ENCODE peak calls at places on chromosome X, in five cellular contexts. L is astrocyte of the spinal cord, Y is bronchial epithelial cell, V is fibroblast of pulmonary artery, Z is neural progenitor cell. U is an unnamed sample.

GRCh38 chrX:63855896-63856295 is 70.9 kb upstream of the ARHGEF9 start:
- DNase-seq in Y (peak), Z (no peak), V (no peak), L (peak), U (no peak)

GRCh38 chrX:153934473-153935325 is at the start of gene NAA10:
- DNase-seq in L (peak), V (peak), Y (peak), Z (peak), U (peak)

GRCh38 chrX:46912098-46912672 is at the start of gene JADE3:
- DNase-seq in Z (peak), V (peak), L (peak), Y (peak), U (peak)

GRCh38 chrX:118901991-118902390 is 72.4 kb upstream of the LONRF3 start:
- DNase-seq in Y (no peak), V (no peak), Z (no peak), L (no peak), U (no peak)

GRCh38 chrX:135194684-135195083 is 23.5 kb upstream of the CT55 start:
- DNase-seq in Y (no peak), Z (no peak), V (no peak), L (no peak), U (no peak)

GRCh38 chrX:63919081-63919480 is 134.1 kb upstream of the ARHGEF9 start:
- DNase-seq in L (no peak), Z (no peak), Y (peak), V (no peak), U (no peak)

GRCh38 chrX:29707088-29707487 is 508.3 kb upstream of the MAGEB2 start:
- DNase-seq in Z (no peak), V (no peak), Y (no peak), L (no peak), U (no peak)

GRCh38 chrX:120732879-120733278 is 103.0 kb upstream of the C1GALT1C1 start:
- DNase-seq in Y (no peak), V (no peak), Z (no peak), L (no peak), U (no peak)

GRCh38 chrX:83008415-83008814 is 499.7 kb upstream of the POU3F4 start:
- DNase-seq in Y (no peak), L (no peak), Z (no peak), V (peak), U (peak)

GRCh38 chrX:51608766-51609165 is 9.9 kb downstream of the CENPVL3 start:
- DNase-seq in Z (no peak), V (no peak), L (no peak), Y (no peak), U (no peak)

GRCh38 chrX:31154941-31155340 is 83.1 kb upstream of the FTHL17 start:
- DNase-seq in V (no peak), Y (no peak), Z (no peak), L (no peak), U (no peak)

GRCh38 chrX:31547816-31548215 is 476.0 kb upstream of the FTHL17 start:
- DNase-seq in Z (no peak), Y (no peak), L (no peak), V (no peak), U (no peak)

GRCh38 chrX:50827996-50828395 is 14.0 kb upstream of the SHROOM4 start:
- DNase-seq in Z (no peak), L (peak), Y (peak), V (no peak), U (no peak)

GRCh38 chrX:45889471-45889870 is 655.8 kb downstream of the ZNF674 start:
- DNase-seq in Y (peak), Z (no peak), V (peak), L (peak), U (peak)

GRCh38 chrX:47146121-47146935 is 1.3 kb downstream of the RBM10 start:
- DNase-seq in L (no peak), Z (no peak), Y (peak), V (no peak), U (peak)

GRCh38 chrX:71160475-71160874 is 15.8 kb downstream of the NLGN3 start:
- DNase-seq in Z (no peak), L (no peak), Y (peak), V (peak), U (peak)

GRCh38 chrX:122552291-122552800 is 631.7 kb upstream of the GRIA3 start:
- DNase-seq in V (no peak), L (no peak), Y (peak), Z (no peak), U (no peak)

GRCh38 chrX:39729834-39730670 is 367.7 kb downstream of the BCOR start:
- DNase-seq in V (no peak), Z (peak), Y (no peak), L (peak), U (no peak)

GRCh38 chrX:9770319-9770718 is 4.7 kb upstream of the GPR143 start:
- DNase-seq in Z (no peak), L (no peak), V (peak), Y (peak), U (no peak)

GRCh38 chrX:9614016-9614415 is 149.2 kb downstream of the TBL1X start:
- DNase-seq in Y (peak), L (peak), Z (no peak), V (peak), U (peak)

GRCh38 chrX:68433155-68433980 is at the start of gene OPHN1:
- DNase-seq in Z (peak), V (peak), Y (peak), L (peak), U (peak)

GRCh38 chrX:118577041-118577440 is 81.4 kb downstream of the DOCK11 start:
- DNase-seq in Z (no peak), L (no peak), Y (no peak), V (no peak), U (no peak)

GRCh38 chrX:23890933-23891332 is 16.8 kb downstream of the APOO start:
- DNase-seq in Z (no peak), L (no peak), V (no peak), Y (no peak), U (no peak)

GRCh38 chrX:47097018-47097417 is 18.8 kb downstream of the RGN start:
- DNase-seq in L (no peak), V (no peak), Y (no peak), Z (no peak), U (no peak)

GRCh38 chrX:1529756-1530155 is 7.2 kb downstream of the P2RY8 start:
- DNase-seq in Y (no peak), V (no peak), Z (no peak), L (no peak), U (no peak)

GRCh38 chrX:42495139-42495538 is 282.8 kb downstream of the PPP1R2C start:
- DNase-seq in Z (no peak), V (no peak), L (no peak), Y (no peak), U (no peak)

GRCh38 chrX:65034641-65035450 is 58.6 kb upstream of the ZC4H2 start:
- DNase-seq in V (peak), L (peak), Y (peak), Z (peak), U (peak)

GRCh38 chrX:103716967-103717366 is 6.3 kb downstream of the TMEM31 start:
- DNase-seq in L (peak), Z (no peak), V (peak), Y (peak), U (peak)

GRCh38 chrX:120302434-120302833 is 8.8 kb downstream of the TMEM255A start:
- DNase-seq in Y (no peak), Z (peak), V (no peak), L (no peak), U (no peak)

GRCh38 chrX:47854474-47854873 is 17.8 kb downstream of the ZNF81 start:
- DNase-seq in V (peak), L (peak), Z (peak), Y (no peak), U (no peak)

GRCh38 chrX:119688856-119689455 is 4.0 kb downstream of the SEPTIN6 start:
- DNase-seq in Y (no peak), V (no peak), Z (no peak), L (no peak), U (no peak)

GRCh38 chrX:57044226-57044625 is 48.9 kb upstream of the SPIN3 start:
- DNase-seq in Y (peak), V (no peak), Z (no peak), L (no peak), U (no peak)

GRCh38 chrX:19616016-19616415 is 100.7 kb upstream of the MAP3K15 start:
- DNase-seq in L (no peak), Z (no peak), V (no peak), Y (no peak), U (no peak)

GRCh38 chrX:19611636-19612376 is 96.5 kb upstream of the MAP3K15 start:
- DNase-seq in L (no peak), Y (no peak), V (no peak), Z (no peak), U (no peak)

GRCh38 chrX:19616959-19617358 is 101.7 kb upstream of the MAP3K15 start:
- DNase-seq in V (peak), Y (no peak), L (no peak), Z (no peak), U (no peak)

GRCh38 chrX:19613645-19614323 is 98.5 kb upstream of the MAP3K15 start:
- DNase-seq in Y (no peak), Z (no peak), L (no peak), V (no peak), U (no peak)

DNA sequence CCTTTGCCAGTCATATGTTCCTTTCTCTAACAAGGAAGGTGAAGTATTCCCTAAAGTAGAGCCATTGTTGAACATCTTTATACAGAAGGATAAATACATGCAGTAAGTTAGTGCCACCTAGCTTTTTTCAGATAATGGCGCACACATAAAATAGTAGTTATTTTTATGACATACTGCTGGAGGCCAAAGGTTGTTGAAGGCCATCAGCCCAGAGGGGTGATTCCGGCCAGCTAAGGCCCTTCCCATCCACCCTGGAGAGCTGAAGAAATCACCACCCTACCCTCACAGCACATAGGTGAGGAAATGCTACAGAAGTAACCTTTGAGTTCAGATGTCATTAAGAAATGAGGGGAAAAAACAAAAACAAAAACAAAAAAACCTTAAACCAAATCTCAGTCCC is 102.2 kb upstream of the MAP3K15 start:
- DNase-seq in L (no peak), Z (no peak), Y (no peak), V (no peak), U (no peak)
- TF ChIP-seq CTCF in L (no peak), Z (no peak), Y (no peak), V (no peak), U (no peak)

GRCh38 chrX:143437439-143437838 is 79.8 kb downstream of the SPANXN3 start:
- DNase-seq in Y (no peak), Z (peak), V (peak), L (peak), U (no peak)
- TF ChIP-seq CTCF in Y (no peak), Z (peak), V (peak), L (peak), U (no peak)

DNA sequence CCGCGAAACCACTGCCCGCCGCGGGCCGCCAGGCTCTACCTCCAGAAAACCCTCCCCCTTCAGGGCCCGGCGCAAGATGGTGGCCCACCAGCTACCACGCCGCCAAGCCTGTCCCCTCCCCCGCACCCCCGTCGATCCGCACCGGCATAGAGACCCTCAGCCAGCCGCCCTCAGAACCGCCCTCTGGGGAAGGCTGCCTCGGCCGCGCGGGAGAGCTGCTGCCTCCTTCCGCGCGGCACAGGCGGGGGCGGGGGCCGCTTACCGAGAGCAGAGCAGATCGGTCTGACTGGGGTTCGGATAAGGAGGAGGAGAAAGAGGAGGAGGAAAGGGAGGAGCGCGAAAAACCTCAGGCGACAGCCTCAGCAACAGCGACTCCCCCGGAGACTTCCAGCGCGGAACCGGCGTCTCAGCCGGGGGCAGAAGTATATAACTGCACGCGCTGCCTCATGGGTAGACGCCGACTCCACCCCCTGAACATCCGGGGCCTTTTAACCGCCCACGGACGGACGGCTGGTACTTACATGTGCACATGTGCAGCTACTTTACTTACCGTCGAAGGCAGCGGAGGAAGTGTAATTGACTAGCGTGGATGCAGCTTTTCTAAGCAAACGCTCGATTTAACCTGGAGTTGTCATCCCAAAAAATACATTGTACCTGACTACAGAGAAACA is at the start of gene ZNF280C:
- DNase-seq in V (peak), L (peak), Y (peak), Z (peak), U (peak)
- TF ChIP-seq CTCF in V (peak), L (peak), Y (peak), Z (peak), U (peak)

DNA sequence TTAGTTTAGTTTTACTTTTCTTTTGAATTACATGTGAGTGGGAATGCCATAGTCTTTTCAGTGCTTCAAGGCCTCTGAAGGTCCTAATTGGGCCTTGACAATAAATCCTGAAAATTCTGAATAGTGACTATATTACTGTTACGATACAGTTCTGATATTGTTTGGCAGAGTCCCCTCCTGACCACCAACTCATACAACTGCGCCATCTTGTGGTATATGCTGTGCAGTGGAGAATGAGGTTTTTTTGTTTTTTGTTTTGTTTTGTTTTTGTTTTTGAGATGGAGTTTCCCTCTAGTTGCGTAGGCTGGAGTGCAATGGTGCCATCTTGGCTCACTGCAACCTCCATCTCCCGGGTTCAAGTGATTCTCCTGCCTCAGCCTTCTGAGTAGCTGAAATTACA is 56.6 kb upstream of the CHRDL1 start:
- DNase-seq in L (no peak), V (peak), Y (peak), Z (peak), U (peak)
- TF ChIP-seq CTCF in L (peak), V (peak), Y (peak), Z (peak), U (peak)

GRCh38 chrX:11787564-11787963 is 29.5 kb downstream of the MSL3 start:
- DNase-seq in Y (peak), L (peak), Z (peak), V (peak), U (peak)
- TF ChIP-seq CTCF in Y (peak), L (peak), Z (peak), V (peak), U (peak)

GRCh38 chrX:21946925-21947641 is 6.6 kb downstream of the SMS start:
- DNase-seq in Y (peak), L (peak), Z (peak), V (peak), U (peak)
- TF ChIP-seq CTCF in Y (no peak), L (no peak), Z (no peak), V (no peak), U (no peak)

U was measured in osteoblast.